ENCODE peak calls at places on chromosome 18, in five cellular contexts. One of them, this sample, is unnamed.

GRCh38 chr18:43661570-43661969 is 384.3 kb upstream of the SYT4 start:
- DNase-seq in H1: peak
- DNase-seq in IMR-90: peak
- DNase-seq in trophoblast cell: peak
- DNase-seq in mesenchymal stem cell: peak
- DNase-seq in this sample: peak

GRCh38 chr18:78495550-78495949 is 484.1 kb upstream of the SALL3 start:
- DNase-seq in H1: no peak
- DNase-seq in mesenchymal stem cell: no peak
- DNase-seq in trophoblast cell: no peak
- DNase-seq in IMR-90: no peak
- DNase-seq in this sample: no peak

GRCh38 chr18:74082476-74083070 is 65.1 kb downstream of the FBXO15 start:
- DNase-seq in H1: peak
- DNase-seq in trophoblast cell: no peak
- DNase-seq in mesenchymal stem cell: peak
- DNase-seq in IMR-90: peak
- DNase-seq in this sample: peak

GRCh38 chr18:48153641-48154481 is 223.4 kb upstream of the SMAD2 start:
- DNase-seq in H1: no peak
- DNase-seq in IMR-90: no peak
- DNase-seq in mesenchymal stem cell: peak
- DNase-seq in trophoblast cell: peak
- DNase-seq in this sample: no peak

GRCh38 chr18:42141439-42141838 is 186.4 kb downstream of the PIK3C3 start:
- DNase-seq in IMR-90: peak
- DNase-seq in H1: no peak
- DNase-seq in mesenchymal stem cell: no peak
- DNase-seq in trophoblast cell: no peak
- DNase-seq in this sample: no peak

GRCh38 chr18:48904086-48904485 is 46.7 kb downstream of the SMAD7 start:
- DNase-seq in IMR-90: peak
- DNase-seq in trophoblast cell: no peak
- DNase-seq in mesenchymal stem cell: peak
- DNase-seq in H1: no peak
- DNase-seq in this sample: no peak

GRCh38 chr18:43774497-43774896 is 497.2 kb upstream of the SYT4 start:
- DNase-seq in trophoblast cell: no peak
- DNase-seq in IMR-90: no peak
- DNase-seq in mesenchymal stem cell: no peak
- DNase-seq in H1: no peak
- DNase-seq in this sample: peak

GRCh38 chr18:26708814-26709717 is 156.4 kb downstream of the AQP4 start:
- DNase-seq in mesenchymal stem cell: no peak
- DNase-seq in IMR-90: no peak
- DNase-seq in trophoblast cell: no peak
- DNase-seq in H1: no peak
- DNase-seq in this sample: peak

GRCh38 chr18:50009772-50010171 is 185.2 kb downstream of the MYO5B start:
- DNase-seq in H1: peak
- DNase-seq in trophoblast cell: peak
- DNase-seq in mesenchymal stem cell: peak
- DNase-seq in IMR-90: peak
- DNase-seq in this sample: peak

GRCh38 chr18:38940863-38941531 is 1375.4 kb upstream of the CELF4 start:
- DNase-seq in IMR-90: peak
- DNase-seq in trophoblast cell: peak
- DNase-seq in mesenchymal stem cell: peak
- DNase-seq in H1: no peak
- DNase-seq in this sample: no peak

GRCh38 chr18:11807233-11807632 is 44.0 kb upstream of the CHMP1B start:
- DNase-seq in H1: no peak
- DNase-seq in mesenchymal stem cell: no peak
- DNase-seq in trophoblast cell: peak
- DNase-seq in IMR-90: peak
- DNase-seq in this sample: no peak

GRCh38 chr18:45775241-45775676 is 50.2 kb upstream of the SIGLEC15 start:
- DNase-seq in H1: peak
- DNase-seq in trophoblast cell: peak
- DNase-seq in mesenchymal stem cell: peak
- DNase-seq in IMR-90: peak
- DNase-seq in this sample: no peak
- H3K4ac ChIP-seq in H1: peak
- H3K4ac ChIP-seq in trophoblast cell: peak
- H3K4ac ChIP-seq in mesenchymal stem cell: peak
- H3K4ac ChIP-seq in IMR-90: peak
- H3K4ac ChIP-seq in this sample: no peak

GRCh38 chr18:21629089-21629832 is 17.1 kb downstream of the SNRPD1 start:
- DNase-seq in H1: no peak
- DNase-seq in IMR-90: no peak
- DNase-seq in trophoblast cell: no peak
- DNase-seq in mesenchymal stem cell: no peak
- DNase-seq in this sample: no peak
- H3K4me3 ChIP-seq in H1: no peak
- H3K4me3 ChIP-seq in IMR-90: no peak
- H3K4me3 ChIP-seq in trophoblast cell: no peak
- H3K4me3 ChIP-seq in mesenchymal stem cell: no peak
- H3K4me3 ChIP-seq in this sample: no peak

GRCh38 chr18:8400193-8400752 is 209.0 kb upstream of the RAB12 start:
- DNase-seq in H1: no peak
- DNase-seq in IMR-90: no peak
- DNase-seq in trophoblast cell: no peak
- DNase-seq in mesenchymal stem cell: no peak
- DNase-seq in this sample: no peak
- H3K14ac ChIP-seq in H1: no peak
- H3K14ac ChIP-seq in IMR-90: no peak
- H3K14ac ChIP-seq in trophoblast cell: no peak
- H3K14ac ChIP-seq in mesenchymal stem cell: no peak
- H3K14ac ChIP-seq in this sample: peak

DNA sequence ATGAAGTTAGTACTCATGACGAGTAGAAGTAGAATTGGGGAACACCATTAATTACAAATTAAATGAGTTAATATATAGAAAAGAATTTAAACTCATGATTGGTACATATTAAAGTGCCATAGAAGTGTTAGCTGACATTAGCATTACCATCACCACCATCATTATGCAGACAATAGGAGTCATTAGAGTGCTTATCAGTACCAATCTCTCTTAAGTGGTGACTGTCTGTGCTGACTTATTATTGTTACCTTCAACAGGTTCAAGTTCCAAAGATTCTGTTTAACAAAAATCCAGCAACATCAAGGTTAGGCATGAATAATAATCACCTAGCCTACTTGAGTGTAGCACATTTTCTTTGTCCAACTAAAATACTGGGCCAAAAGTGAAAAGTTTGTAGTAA is 108.8 kb upstream of the MAPRE2 start:
- DNase-seq in trophoblast cell: no peak
- DNase-seq in IMR-90: no peak
- DNase-seq in mesenchymal stem cell: no peak
- DNase-seq in H1: no peak
- DNase-seq in this sample: no peak
- H3K4ac ChIP-seq in trophoblast cell: no peak
- H3K4ac ChIP-seq in IMR-90: no peak
- H3K4ac ChIP-seq in mesenchymal stem cell: no peak
- H3K4ac ChIP-seq in H1: no peak
- H3K4ac ChIP-seq in this sample: no peak

GRCh38 chr18:46338213-46338612 is 234.0 kb downstream of the HAUS1 start:
- DNase-seq in IMR-90: no peak
- DNase-seq in mesenchymal stem cell: no peak
- DNase-seq in H1: no peak
- DNase-seq in trophoblast cell: no peak
- DNase-seq in this sample: no peak

GRCh38 chr18:46338761-46339160 is 234.6 kb downstream of the HAUS1 start:
- DNase-seq in trophoblast cell: no peak
- DNase-seq in H1: no peak
- DNase-seq in mesenchymal stem cell: no peak
- DNase-seq in IMR-90: no peak
- DNase-seq in this sample: no peak

GRCh38 chr18:46335551-46336059 is 231.4 kb downstream of the HAUS1 start:
- DNase-seq in IMR-90: no peak
- DNase-seq in mesenchymal stem cell: no peak
- DNase-seq in trophoblast cell: no peak
- DNase-seq in H1: peak
- DNase-seq in this sample: peak

GRCh38 chr18:46337206-46337710 is 233.1 kb downstream of the HAUS1 start:
- DNase-seq in trophoblast cell: no peak
- DNase-seq in IMR-90: no peak
- DNase-seq in mesenchymal stem cell: no peak
- DNase-seq in H1: no peak
- DNase-seq in this sample: no peak

GRCh38 chr18:46336278-46337205 is 232.4 kb downstream of the HAUS1 start:
- DNase-seq in mesenchymal stem cell: no peak
- DNase-seq in IMR-90: no peak
- DNase-seq in trophoblast cell: no peak
- DNase-seq in H1: no peak
- DNase-seq in this sample: no peak
- H3K4me3 ChIP-seq in mesenchymal stem cell: no peak
- H3K4me3 ChIP-seq in IMR-90: no peak
- H3K4me3 ChIP-seq in trophoblast cell: no peak
- H3K4me3 ChIP-seq in H1: no peak
- H3K4me3 ChIP-seq in this sample: peak

This sample was measured in neuronal stem cell.